ENCODE peak calls at places on chromosome 22, in five cellular contexts. Q is transverse colon, V is cardiac fibroblast, Y is NCI-H510A treated with DMSO at 0.1 percent for 48 hours, U is stomach. E is an unnamed sample.

GRCh38 chr22:35997438-35997837 is 31.2 kb downstream of the RBFOX2 start:
- DNase-seq in Q (no peak), V (peak; percentile 74), Y (no peak), U (no peak), E (no peak)

GRCh38 chr22:27877501-27877900 is 41.6 kb downstream of the PITPNB start:
- DNase-seq in Q (no peak), V (no peak), Y (no peak), U (no peak), E (no peak)

GRCh38 chr22:21095773-21096107 is 50.0 kb downstream of the LRRC74B start:
- DNase-seq in Q (no peak), V (no peak), Y (no peak), U (no peak), E (no peak)

GRCh38 chr22:16603448-16603768 is 10.8 kb upstream of the CCT8L2 start:
- DNase-seq in Q (no peak), V (no peak), Y (no peak), U (no peak), E (no peak)

GRCh38 chr22:47176573-47177333 is 414.3 kb downstream of the TBC1D22A start:
- DNase-seq in Q (peak; percentile 1), V (no peak), Y (no peak), U (no peak), E (peak; percentile 7)

GRCh38 chr22:45231293-45231692 is 9.4 kb downstream of the KIAA0930 start:
- DNase-seq in Q (no peak), V (no peak), Y (no peak), U (no peak), E (no peak)

GRCh38 chr22:19707347-19708322 is 6.7 kb upstream of the SEPTIN5 start:
- DNase-seq in Q (no peak), V (no peak), Y (no peak), U (no peak), E (no peak)

GRCh38 chr22:40112595-40112994 is 65.1 kb upstream of the TNRC6B start:
- DNase-seq in Q (no peak), V (no peak), Y (no peak), U (no peak), E (no peak)

GRCh38 chr22:37659897-37660708 is 1.6 kb downstream of the PDXP start:
- DNase-seq in Q (peak; percentile 46), V (no peak), Y (no peak), U (no peak), E (no peak)

GRCh38 chr22:46551996-46552395 is 14.6 kb upstream of the CELSR1 start:
- DNase-seq in Q (no peak), V (no peak), Y (no peak), U (no peak), E (no peak)

GRCh38 chr22:43407591-43407990 is 4.2 kb upstream of the MPPED1 start:
- DNase-seq in Q (no peak), V (no peak), Y (no peak), U (no peak), E (peak; percentile 76)

GRCh38 chr22:26169312-26170111 is at the start of gene SEZ6L:
- DNase-seq in Q (no peak), V (no peak), Y (peak; percentile 39), U (no peak), E (peak; percentile 84)

GRCh38 chr22:40401532-40401931 is 31.1 kb downstream of the SGSM3 start:
- DNase-seq in Q (no peak), V (no peak), Y (no peak), U (no peak), E (no peak)

GRCh38 chr22:17808688-17809403 is 34.6 kb upstream of the BID start:
- DNase-seq in Q (no peak), V (peak; percentile 20), Y (peak; percentile 54), U (no peak), E (no peak)

GRCh38 chr22:21758465-21758864 is 22.9 kb upstream of the YPEL1 start:
- DNase-seq in Q (no peak), V (no peak), Y (no peak), U (no peak), E (no peak)

GRCh38 chr22:45999379-45999971 is 22.5 kb upstream of the WNT7B start:
- DNase-seq in Q (no peak), V (no peak), Y (peak; percentile 36), U (no peak), E (no peak)

GRCh38 chr22:28247114-28247513 is 328.1 kb upstream of the PITPNB start:
- DNase-seq in Q (no peak), V (no peak), Y (no peak), U (no peak), E (no peak)

GRCh38 chr22:40094449-40094848 is 83.3 kb upstream of the TNRC6B start:
- DNase-seq in Q (no peak), V (peak; percentile 3), Y (no peak), U (no peak), E (no peak)

GRCh38 chr22:39960791-39961746 is 872 bp downstream of the TMA7B start:
- DNase-seq in Q (peak; percentile 49), V (peak; percentile 89), Y (no peak), U (peak; percentile 40), E (no peak)

GRCh38 chr22:32619614-32620426 is 145.2 kb downstream of the FBXO7 start:
- DNase-seq in Q (no peak), V (peak; percentile 69), Y (no peak), U (no peak), E (no peak)

GRCh38 chr22:30240541-30241417 is 5.8 kb downstream of the LIF start:
- DNase-seq in Q (no peak), V (no peak), Y (no peak), U (no peak), E (no peak)

GRCh38 chr22:40044870-40045834 is 50.4 kb downstream of the FAM83F start:
- DNase-seq in Q (peak; percentile 68), V (no peak), Y (peak; percentile 9), U (peak; percentile 56), E (peak; percentile 40)

GRCh38 chr22:33018232-33018864 is 39.8 kb downstream of the SYN3 start:
- DNase-seq in Q (peak; percentile 39), V (peak; percentile 56), Y (peak; percentile 32), U (peak; percentile 71), E (peak; percentile 71)

GRCh38 chr22:37020192-37020479 is 594 bp downstream of the MPST start:
- DNase-seq in Q (peak; percentile 75), V (peak; percentile 59), Y (peak; percentile 15), U (peak; percentile 58), E (peak; percentile 32)